ENCODE peak calls at places on chromosomes 16 and 17, in seven cellular contexts. M is lung; G is activated CD4-positive, alpha-beta T cell treated with anti-CD3 and anti-CD28 coated beads, Interleukin-2, amount 10 ng/mL, durations not matched to agents 7 days and 5 days; U is HS-27A; T is GOT3; I is prostate gland; N is left lung. Z is an unnamed sample.

GRCh38 chr17:2214887-2215615 is 88.5 kb downstream of the SMG6 start:
- DNase-seq in U (no peak), N (no peak), G (no peak), I (no peak), M (no peak), T (no peak), Z (no peak)

GRCh38 chr17:27593232-27593856 is 37.6 kb upstream of the LGALS9 start:
- DNase-seq in I (no peak), M (no peak), T (no peak), G (no peak), U (no peak), N (no peak), Z (no peak)

GRCh38 chr17:80119271-80119791 is 17.9 kb downstream of the GAA start:
- DNase-seq in U (no peak), N (no peak), G (no peak), M (no peak), T (no peak), I (no peak), Z (no peak)

GRCh38 chr17:40995121-40995520 is 1.2 kb upstream of the KRTAP3-3 start:
- DNase-seq in N (no peak), G (no peak), U (no peak), M (no peak), I (no peak), T (no peak), Z (no peak)

GRCh38 chr17:37770631-37771518 is 26.0 kb upstream of the HNF1B start:
- DNase-seq in G (peak; percentile 43), I (peak; percentile 61), T (peak; percentile 28), U (no peak), M (peak; percentile 71), N (peak; percentile 38), Z (peak; percentile 69)

GRCh38 chr17:7613769-7614421 is 802 bp downstream of the FXR2 start:
- DNase-seq in I (no peak), U (no peak), N (no peak), M (no peak), G (no peak), T (no peak), Z (no peak)

GRCh38 chr17:34300652-34301390 is 15.3 kb downstream of the CCL11 start:
- DNase-seq in G (no peak), I (no peak), N (no peak), M (peak; percentile 20), T (no peak), U (no peak), Z (no peak)

GRCh38 chr16:70649300-70649699 is 2.9 kb downstream of the IL34 start:
- DNase-seq in N (no peak), I (no peak), G (no peak), T (no peak), U (no peak), M (no peak), Z (no peak)

GRCh38 chr17:59311051-59311468 is 20.4 kb upstream of the YPEL2 start:
- DNase-seq in G (peak; percentile 63), U (peak; percentile 40), N (no peak), M (peak; percentile 35), I (peak; percentile 44), T (no peak), Z (peak; percentile 13)

GRCh38 chr17:8062435-8062806 is 23.6 kb downstream of the ALOX15B start:
- DNase-seq in N (no peak), M (no peak), I (peak; percentile 66), T (no peak), G (no peak), U (no peak), Z (no peak)

GRCh38 chr17:80760501-80760900 is 215.9 kb downstream of the RPTOR start:
- DNase-seq in I (peak; percentile 40), U (no peak), M (peak; percentile 50), T (no peak), N (peak; percentile 42), G (no peak), Z (no peak)

GRCh38 chr17:39688475-39688835 is 598 bp upstream of the PGAP3 start:
- DNase-seq in U (no peak), N (no peak), M (no peak), T (no peak), I (no peak), G (no peak), Z (no peak)

GRCh38 chr17:44741316-44741715 is 17.5 kb upstream of the ADAM11 start:
- DNase-seq in M (no peak), G (no peak), U (no peak), N (no peak), I (no peak), T (no peak), Z (no peak)

GRCh38 chr16:19872179-19872863 is 12.3 kb downstream of the GPRC5B start:
- DNase-seq in G (no peak), N (no peak), I (no peak), U (no peak), T (no peak), M (no peak), Z (no peak)

GRCh38 chr17:82091264-82092066 is 6.6 kb downstream of the FASN start:
- DNase-seq in I (no peak), M (no peak), T (no peak), G (no peak), N (no peak), U (no peak), Z (no peak)

GRCh38 chr16:73058221-73058615 is 10.3 kb upstream of the ZFHX3 start:
- DNase-seq in I (no peak), T (no peak), M (no peak), N (peak; percentile 44), U (no peak), G (peak; percentile 31), Z (peak; percentile 57)

GRCh38 chr17:18261146-18261515 is 669 bp downstream of the MIEF2 start:
- DNase-seq in G (peak; percentile 35), M (peak; percentile 83), N (peak; percentile 88), T (no peak), I (peak; percentile 57), U (peak; percentile 34), Z (peak; percentile 98)

GRCh38 chr17:56244268-56244890 is 91.1 kb downstream of the ANKFN1 start:
- DNase-seq in I (no peak), M (no peak), U (no peak), N (no peak), G (no peak), T (no peak), Z (no peak)

GRCh38 chr17:7794063-7794663 is 39.9 kb upstream of the KDM6B start:
- DNase-seq in U (no peak), N (no peak), M (no peak), I (no peak), T (no peak), G (no peak), Z (no peak)

GRCh38 chr16:11139624-11140375 is 116.2 kb downstream of the SOCS1 start:
- DNase-seq in I (no peak), M (no peak), T (no peak), U (no peak), G (peak; percentile 69), N (no peak), Z (no peak)

GRCh38 chr17:64097196-64097936 is 32.6 kb downstream of the ERN1 start:
- DNase-seq in N (no peak), T (no peak), G (no peak), U (no peak), M (no peak), I (no peak), Z (no peak)

GRCh38 chr16:25035494-25036405 is 20.6 kb upstream of the ARHGAP17 start:
- DNase-seq in N (no peak), I (no peak), U (no peak), G (no peak), T (no peak), M (no peak), Z (no peak)

GRCh38 chr17:74541176-74542111 is 4.5 kb downstream of the CD300C start:
- DNase-seq in U (no peak), T (no peak), G (no peak), I (no peak), M (no peak), N (peak; percentile 15), Z (no peak)

GRCh38 chr17:36705651-36706436 is 104.5 kb downstream of the MRM1 start:
- DNase-seq in U (no peak), M (peak; percentile 38), G (peak; percentile 59), N (no peak), I (no peak), T (no peak), Z (peak; percentile 34)

GRCh38 chr16:85345129-85345639 is 232.9 kb upstream of the CIBAR2 start:
- DNase-seq in G (no peak), U (no peak), T (no peak), I (no peak), N (no peak), M (no peak), Z (no peak)

GRCh38 chr17:6648181-6648580 is 3.2 kb downstream of the MED31 start:
- DNase-seq in U (no peak), N (no peak), T (no peak), M (no peak), G (peak; percentile 25), I (no peak), Z (no peak)

GRCh38 chr17:79918581-79919163 is 79.4 kb upstream of the CBX4 start:
- DNase-seq in I (no peak), G (no peak), N (no peak), M (no peak), U (no peak), T (no peak), Z (no peak)

GRCh38 chr17:63911041-63911635 is at the start of gene CSHL1:
- DNase-seq in N (no peak), G (no peak), I (no peak), U (no peak), T (no peak), M (no peak), Z (no peak)

GRCh38 chr17:43312011-43312410 is 78.2 kb upstream of the RNU2-1 start:
- DNase-seq in M (no peak), U (no peak), N (peak; percentile 23), I (no peak), T (no peak), G (no peak), Z (no peak)

GRCh38 chr16:66551362-66551761 is 1.0 kb upstream of the CKLF start:
- DNase-seq in U (no peak), N (peak; percentile 62), G (peak; percentile 66), I (no peak), M (no peak), T (no peak), Z (no peak)

Z was measured in thyroid gland.